ENCODE peak calls at places on chromosome 3, in ten cellular contexts. One of them, this sample, is unnamed.

GRCh38 chr3:33909547-33909946 is 111.1 kb downstream of the PDCD6IP start:
- DNase-seq in mesendoderm: no peak
- DNase-seq in NCI-H446: no peak
- DNase-seq in anterior cingulate cortex: no peak
- DNase-seq in stimulated activated CD8-positive, alpha-beta memory T cell treated with anti-CD3 and anti-CD28 coated beads, Interleukin-4, amount 100 ng/mL, for 24 hours: no peak
- DNase-seq in astrocyte of the spinal cord: no peak
- DNase-seq in GM23338: no peak
- DNase-seq in NCI-H345: no peak
- DNase-seq in GM12878: no peak
- DNase-seq in amniotic stem cell: no peak
- DNase-seq in this sample: no peak

GRCh38 chr3:114294940-114295480 is 1.2 kb downstream of the TIGIT start:
- DNase-seq in mesendoderm: peak
- DNase-seq in NCI-H446: no peak
- DNase-seq in anterior cingulate cortex: no peak
- DNase-seq in stimulated activated CD8-positive, alpha-beta memory T cell treated with anti-CD3 and anti-CD28 coated beads, Interleukin-4, amount 100 ng/mL, for 24 hours: no peak
- DNase-seq in astrocyte of the spinal cord: no peak
- DNase-seq in GM23338: no peak
- DNase-seq in NCI-H345: no peak
- DNase-seq in GM12878: no peak
- DNase-seq in amniotic stem cell: no peak
- DNase-seq in this sample: no peak

GRCh38 chr3:51720292-51721061 is 13.6 kb downstream of the GRM2 start:
- DNase-seq in mesendoderm: no peak
- DNase-seq in NCI-H446: no peak
- DNase-seq in anterior cingulate cortex: no peak
- DNase-seq in stimulated activated CD8-positive, alpha-beta memory T cell treated with anti-CD3 and anti-CD28 coated beads, Interleukin-4, amount 100 ng/mL, for 24 hours: no peak
- DNase-seq in astrocyte of the spinal cord: no peak
- DNase-seq in GM23338: no peak
- DNase-seq in NCI-H345: no peak
- DNase-seq in GM12878: no peak
- DNase-seq in amniotic stem cell: no peak
- DNase-seq in this sample: no peak

GRCh38 chr3:157070186-157070585 is 89.8 kb downstream of the CCNL1 start:
- DNase-seq in mesendoderm: no peak
- DNase-seq in NCI-H446: no peak
- DNase-seq in anterior cingulate cortex: no peak
- DNase-seq in stimulated activated CD8-positive, alpha-beta memory T cell treated with anti-CD3 and anti-CD28 coated beads, Interleukin-4, amount 100 ng/mL, for 24 hours: no peak
- DNase-seq in astrocyte of the spinal cord: no peak
- DNase-seq in GM23338: no peak
- DNase-seq in NCI-H345: no peak
- DNase-seq in GM12878: no peak
- DNase-seq in amniotic stem cell: no peak
- DNase-seq in this sample: no peak

GRCh38 chr3:186461141-186461540 is 83.0 kb downstream of the CRYGS start:
- DNase-seq in mesendoderm: no peak
- DNase-seq in NCI-H446: no peak
- DNase-seq in anterior cingulate cortex: no peak
- DNase-seq in stimulated activated CD8-positive, alpha-beta memory T cell treated with anti-CD3 and anti-CD28 coated beads, Interleukin-4, amount 100 ng/mL, for 24 hours: no peak
- DNase-seq in astrocyte of the spinal cord: peak
- DNase-seq in GM23338: no peak
- DNase-seq in NCI-H345: no peak
- DNase-seq in GM12878: no peak
- DNase-seq in amniotic stem cell: no peak
- DNase-seq in this sample: no peak

GRCh38 chr3:183265713-183266417 is 12.8 kb downstream of the B3GNT5 start:
- DNase-seq in mesendoderm: no peak
- DNase-seq in NCI-H446: no peak
- DNase-seq in anterior cingulate cortex: no peak
- DNase-seq in stimulated activated CD8-positive, alpha-beta memory T cell treated with anti-CD3 and anti-CD28 coated beads, Interleukin-4, amount 100 ng/mL, for 24 hours: no peak
- DNase-seq in astrocyte of the spinal cord: peak
- DNase-seq in GM23338: peak
- DNase-seq in NCI-H345: peak
- DNase-seq in GM12878: no peak
- DNase-seq in amniotic stem cell: no peak
- DNase-seq in this sample: no peak

GRCh38 chr3:79329154-79329553 is 438.6 kb downstream of the ROBO1 start:
- DNase-seq in mesendoderm: peak
- DNase-seq in NCI-H446: peak
- DNase-seq in anterior cingulate cortex: no peak
- DNase-seq in stimulated activated CD8-positive, alpha-beta memory T cell treated with anti-CD3 and anti-CD28 coated beads, Interleukin-4, amount 100 ng/mL, for 24 hours: no peak
- DNase-seq in astrocyte of the spinal cord: peak
- DNase-seq in GM23338: no peak
- DNase-seq in NCI-H345: no peak
- DNase-seq in GM12878: no peak
- DNase-seq in amniotic stem cell: no peak
- DNase-seq in this sample: no peak

GRCh38 chr3:125916376-125916978 is 52.5 kb upstream of the ROPN1B start:
- DNase-seq in mesendoderm: peak
- DNase-seq in NCI-H446: peak
- DNase-seq in anterior cingulate cortex: peak
- DNase-seq in stimulated activated CD8-positive, alpha-beta memory T cell treated with anti-CD3 and anti-CD28 coated beads, Interleukin-4, amount 100 ng/mL, for 24 hours: no peak
- DNase-seq in astrocyte of the spinal cord: peak
- DNase-seq in GM23338: peak
- DNase-seq in NCI-H345: peak
- DNase-seq in GM12878: peak
- DNase-seq in amniotic stem cell: peak
- DNase-seq in this sample: peak

GRCh38 chr3:59299561-59299960 is 249.7 kb upstream of the CFAP20DC start:
- DNase-seq in mesendoderm: no peak
- DNase-seq in NCI-H446: no peak
- DNase-seq in anterior cingulate cortex: no peak
- DNase-seq in stimulated activated CD8-positive, alpha-beta memory T cell treated with anti-CD3 and anti-CD28 coated beads, Interleukin-4, amount 100 ng/mL, for 24 hours: no peak
- DNase-seq in astrocyte of the spinal cord: no peak
- DNase-seq in GM23338: no peak
- DNase-seq in NCI-H345: no peak
- DNase-seq in GM12878: no peak
- DNase-seq in amniotic stem cell: no peak
- DNase-seq in this sample: no peak

GRCh38 chr3:112092439-112093179 is 6.4 kb downstream of the C3orf52 start:
- DNase-seq in mesendoderm: peak
- DNase-seq in NCI-H446: no peak
- DNase-seq in anterior cingulate cortex: no peak
- DNase-seq in stimulated activated CD8-positive, alpha-beta memory T cell treated with anti-CD3 and anti-CD28 coated beads, Interleukin-4, amount 100 ng/mL, for 24 hours: no peak
- DNase-seq in astrocyte of the spinal cord: peak
- DNase-seq in GM23338: peak
- DNase-seq in NCI-H345: no peak
- DNase-seq in GM12878: no peak
- DNase-seq in amniotic stem cell: no peak
- DNase-seq in this sample: no peak

GRCh38 chr3:184284696-184285095 is 8.9 kb downstream of the ECE2 start:
- DNase-seq in mesendoderm: peak
- DNase-seq in NCI-H446: peak
- DNase-seq in anterior cingulate cortex: peak
- DNase-seq in stimulated activated CD8-positive, alpha-beta memory T cell treated with anti-CD3 and anti-CD28 coated beads, Interleukin-4, amount 100 ng/mL, for 24 hours: no peak
- DNase-seq in astrocyte of the spinal cord: peak
- DNase-seq in GM23338: peak
- DNase-seq in NCI-H345: peak
- DNase-seq in GM12878: no peak
- DNase-seq in amniotic stem cell: no peak
- DNase-seq in this sample: no peak

GRCh38 chr3:13068269-13069010 is 4.8 kb downstream of the IQSEC1 start:
- DNase-seq in mesendoderm: no peak
- DNase-seq in NCI-H446: no peak
- DNase-seq in anterior cingulate cortex: no peak
- DNase-seq in stimulated activated CD8-positive, alpha-beta memory T cell treated with anti-CD3 and anti-CD28 coated beads, Interleukin-4, amount 100 ng/mL, for 24 hours: no peak
- DNase-seq in astrocyte of the spinal cord: no peak
- DNase-seq in GM23338: no peak
- DNase-seq in NCI-H345: no peak
- DNase-seq in GM12878: no peak
- DNase-seq in amniotic stem cell: no peak
- DNase-seq in this sample: no peak

GRCh38 chr3:80097674-80098073 is 329.9 kb upstream of the ROBO1 start:
- DNase-seq in mesendoderm: no peak
- DNase-seq in NCI-H446: no peak
- DNase-seq in anterior cingulate cortex: no peak
- DNase-seq in stimulated activated CD8-positive, alpha-beta memory T cell treated with anti-CD3 and anti-CD28 coated beads, Interleukin-4, amount 100 ng/mL, for 24 hours: no peak
- DNase-seq in astrocyte of the spinal cord: no peak
- DNase-seq in GM23338: no peak
- DNase-seq in NCI-H345: no peak
- DNase-seq in GM12878: no peak
- DNase-seq in amniotic stem cell: no peak
- DNase-seq in this sample: no peak

GRCh38 chr3:126522363-126522788 is 1.6 kb upstream of the CHST13 start:
- DNase-seq in mesendoderm: peak
- DNase-seq in NCI-H446: peak
- DNase-seq in anterior cingulate cortex: no peak
- DNase-seq in stimulated activated CD8-positive, alpha-beta memory T cell treated with anti-CD3 and anti-CD28 coated beads, Interleukin-4, amount 100 ng/mL, for 24 hours: peak
- DNase-seq in astrocyte of the spinal cord: peak
- DNase-seq in GM23338: peak
- DNase-seq in NCI-H345: peak
- DNase-seq in GM12878: no peak
- DNase-seq in amniotic stem cell: peak
- DNase-seq in this sample: peak

GRCh38 chr3:188643736-188644135 is 489.8 kb downstream of the LPP start:
- DNase-seq in mesendoderm: no peak
- DNase-seq in NCI-H446: no peak
- DNase-seq in anterior cingulate cortex: no peak
- DNase-seq in stimulated activated CD8-positive, alpha-beta memory T cell treated with anti-CD3 and anti-CD28 coated beads, Interleukin-4, amount 100 ng/mL, for 24 hours: no peak
- DNase-seq in astrocyte of the spinal cord: no peak
- DNase-seq in GM23338: no peak
- DNase-seq in NCI-H345: no peak
- DNase-seq in GM12878: no peak
- DNase-seq in amniotic stem cell: no peak
- DNase-seq in this sample: no peak

GRCh38 chr3:101865751-101866509 is 16.6 kb downstream of the NFKBIZ start:
- DNase-seq in mesendoderm: peak
- DNase-seq in NCI-H446: no peak
- DNase-seq in anterior cingulate cortex: no peak
- DNase-seq in stimulated activated CD8-positive, alpha-beta memory T cell treated with anti-CD3 and anti-CD28 coated beads, Interleukin-4, amount 100 ng/mL, for 24 hours: no peak
- DNase-seq in astrocyte of the spinal cord: no peak
- DNase-seq in GM23338: peak
- DNase-seq in NCI-H345: no peak
- DNase-seq in GM12878: no peak
- DNase-seq in amniotic stem cell: no peak
- DNase-seq in this sample: no peak

GRCh38 chr3:127475975-127476374 is 114.6 kb downstream of the TPRA1 start:
- DNase-seq in mesendoderm: no peak
- DNase-seq in NCI-H446: no peak
- DNase-seq in anterior cingulate cortex: no peak
- DNase-seq in stimulated activated CD8-positive, alpha-beta memory T cell treated with anti-CD3 and anti-CD28 coated beads, Interleukin-4, amount 100 ng/mL, for 24 hours: no peak
- DNase-seq in astrocyte of the spinal cord: no peak
- DNase-seq in GM23338: no peak
- DNase-seq in NCI-H345: no peak
- DNase-seq in GM12878: no peak
- DNase-seq in amniotic stem cell: no peak
- DNase-seq in this sample: no peak

GRCh38 chr3:4751057-4752051 is 227.9 kb upstream of the BHLHE40 start:
- DNase-seq in mesendoderm: peak
- DNase-seq in NCI-H446: no peak
- DNase-seq in anterior cingulate cortex: no peak
- DNase-seq in stimulated activated CD8-positive, alpha-beta memory T cell treated with anti-CD3 and anti-CD28 coated beads, Interleukin-4, amount 100 ng/mL, for 24 hours: no peak
- DNase-seq in astrocyte of the spinal cord: peak
- DNase-seq in GM23338: no peak
- DNase-seq in NCI-H345: no peak
- DNase-seq in GM12878: no peak
- DNase-seq in amniotic stem cell: no peak
- DNase-seq in this sample: no peak

GRCh38 chr3:169147246-169148008 is 516.1 kb downstream of the MECOM start:
- DNase-seq in mesendoderm: peak
- DNase-seq in NCI-H446: peak
- DNase-seq in anterior cingulate cortex: no peak
- DNase-seq in stimulated activated CD8-positive, alpha-beta memory T cell treated with anti-CD3 and anti-CD28 coated beads, Interleukin-4, amount 100 ng/mL, for 24 hours: no peak
- DNase-seq in astrocyte of the spinal cord: peak
- DNase-seq in GM23338: peak
- DNase-seq in NCI-H345: peak
- DNase-seq in GM12878: no peak
- DNase-seq in amniotic stem cell: peak
- DNase-seq in this sample: no peak

GRCh38 chr3:126135056-126135397 is 45.4 kb downstream of the ALDH1L1 start:
- DNase-seq in mesendoderm: no peak
- DNase-seq in NCI-H446: no peak
- DNase-seq in anterior cingulate cortex: no peak
- DNase-seq in stimulated activated CD8-positive, alpha-beta memory T cell treated with anti-CD3 and anti-CD28 coated beads, Interleukin-4, amount 100 ng/mL, for 24 hours: no peak
- DNase-seq in astrocyte of the spinal cord: no peak
- DNase-seq in GM23338: no peak
- DNase-seq in NCI-H345: no peak
- DNase-seq in GM12878: no peak
- DNase-seq in amniotic stem cell: no peak
- DNase-seq in this sample: no peak

GRCh38 chr3:127174715-127175140 is 18.2 kb upstream of the PRR23E start:
- DNase-seq in mesendoderm: no peak
- DNase-seq in NCI-H446: no peak
- DNase-seq in anterior cingulate cortex: no peak
- DNase-seq in stimulated activated CD8-positive, alpha-beta memory T cell treated with anti-CD3 and anti-CD28 coated beads, Interleukin-4, amount 100 ng/mL, for 24 hours: no peak
- DNase-seq in astrocyte of the spinal cord: no peak
- DNase-seq in GM23338: no peak
- DNase-seq in NCI-H345: no peak
- DNase-seq in GM12878: no peak
- DNase-seq in amniotic stem cell: no peak
- DNase-seq in this sample: no peak

This sample was measured in hypothalamus.